ENCODE peak calls at places on chromosomes 1 and 21, in seven cellular contexts. D, T, M, H, P, C and R are unnamed samples.

GRCh38 chr1:210650403-210650802 is 321.7 kb downstream of the HHAT start:
- DNase-seq in T (no peak), P (no peak), M (no peak), C (no peak), D (no peak), H (no peak), R (no peak)

GRCh38 chr1:226983998-226984364 is 43.9 kb downstream of the COQ8A start:
- DNase-seq in C (no peak), H (no peak), T (no peak), D (no peak), M (no peak), P (no peak), R (no peak)

GRCh38 chr21:34878501-34878900 is 170.6 kb downstream of the RUNX1 start:
- DNase-seq in C (no peak), T (no peak), M (no peak), P (peak), H (no peak), D (peak), R (no peak)

GRCh38 chr1:11952455-11953109 is 18.1 kb downstream of the PLOD1 start:
- DNase-seq in D (no peak), C (no peak), M (no peak), P (no peak), T (no peak), H (no peak), R (no peak)

GRCh38 chr1:192516776-192517297 is 58.7 kb upstream of the RGS1 start:
- DNase-seq in C (no peak), T (peak), D (no peak), M (no peak), H (peak), P (no peak), R (no peak)

GRCh38 chr1:17196496-17197180 is 8.3 kb upstream of the PADI1 start:
- DNase-seq in T (no peak), H (no peak), M (no peak), P (no peak), D (no peak), C (no peak), R (no peak)

GRCh38 chr1:228445867-228446584 is 29.4 kb upstream of the TRIM17 start:
- DNase-seq in H (no peak), P (no peak), C (peak), T (no peak), M (no peak), D (peak), R (no peak)

GRCh38 chr21:34579411-34579810 is 35.5 kb downstream of the RCAN1 start:
- DNase-seq in P (no peak), D (no peak), H (no peak), M (no peak), C (no peak), T (no peak), R (no peak)

GRCh38 chr1:41735587-41736290 is 183.0 kb downstream of the HIVEP3 start:
- DNase-seq in M (no peak), H (no peak), T (no peak), P (peak), D (peak), C (no peak), R (no peak)

GRCh38 chr1:117014209-117014608 is 12.6 kb downstream of the CD101 start:
- DNase-seq in T (no peak), D (no peak), P (no peak), M (no peak), H (no peak), C (no peak), R (no peak)

GRCh38 chr1:38000529-38001453 is 4.5 kb downstream of the FHL3 start:
- DNase-seq in M (peak), H (no peak), D (no peak), P (no peak), C (no peak), T (no peak), R (peak)

GRCh38 chr1:172168597-172168872 is 251.9 kb upstream of the C1orf105 start:
- DNase-seq in H (no peak), M (no peak), P (no peak), C (no peak), D (no peak), T (peak), R (no peak)

GRCh38 chr1:239893127-239893731 is 198.5 kb upstream of the FMN2 start:
- DNase-seq in C (no peak), D (peak), T (no peak), M (no peak), H (no peak), P (no peak), R (no peak)

GRCh38 chr1:65339866-65340483 is 30.6 kb downstream of the DNAJC6 start:
- DNase-seq in M (peak), H (no peak), P (no peak), D (no peak), C (no peak), T (no peak), R (no peak)

GRCh38 chr1:184953600-184954219 is 20.6 kb downstream of the NIBAN1 start:
- DNase-seq in T (no peak), H (no peak), D (no peak), P (no peak), M (no peak), C (no peak), R (no peak)

GRCh38 chr1:198328458-198329032 is 171.7 kb downstream of the NEK7 start:
- DNase-seq in T (no peak), H (no peak), D (no peak), P (no peak), M (no peak), C (no peak), R (no peak)

GRCh38 chr1:58852731-58853485 is 69.1 kb upstream of the JUN start:
- DNase-seq in C (no peak), H (no peak), P (no peak), T (no peak), M (no peak), D (no peak), R (no peak)

GRCh38 chr1:201626629-201627275 is 87.8 kb downstream of the NAV1 start:
- DNase-seq in P (no peak), H (no peak), C (no peak), M (no peak), T (no peak), D (no peak), R (no peak)

GRCh38 chr21:41620982-41621381 is 113.0 kb upstream of the TMPRSS2 start:
- DNase-seq in P (no peak), D (no peak), C (no peak), H (no peak), M (no peak), T (no peak), R (no peak)

GRCh38 chr1:247456914-247457638 is 828 bp downstream of the OR2B11 start:
- DNase-seq in T (no peak), P (no peak), C (no peak), H (no peak), D (no peak), M (no peak), R (no peak)

GRCh38 chr1:68571499-68571898 is 74.6 kb upstream of the DEPDC1 start:
- DNase-seq in M (no peak), C (no peak), D (no peak), P (no peak), T (no peak), H (no peak), R (no peak)

GRCh38 chr1:235127774-235128452 is 724 bp downstream of the TOMM20 start:
- DNase-seq in C (no peak), D (peak), T (no peak), M (no peak), H (no peak), P (no peak), R (no peak)

GRCh38 chr21:44352253-44352860 is 1.1 kb upstream of the TRPM2 start:
- DNase-seq in T (no peak), H (no peak), P (no peak), M (no peak), C (no peak), D (no peak), R (no peak)

GRCh38 chr1:181990730-181991129 is 70.8 kb downstream of the ZNF648 start:
- DNase-seq in D (no peak), T (no peak), H (no peak), M (no peak), C (no peak), P (no peak), R (no peak)

GRCh38 chr1:212506666-212507065 is 73.9 kb downstream of the NENF start:
- DNase-seq in T (no peak), H (no peak), C (no peak), D (no peak), M (no peak), P (no peak), R (no peak)

GRCh38 chr1:156076609-156077429 is 5.4 kb downstream of the MEX3A start:
- DNase-seq in D (no peak), C (no peak), T (no peak), P (no peak), M (no peak), H (no peak), R (no peak)

GRCh38 chr1:36561365-36561731 is 78.6 kb upstream of the CSF3R start:
- DNase-seq in C (no peak), M (no peak), T (no peak), P (no peak), H (no peak), D (no peak), R (no peak)

GRCh38 chr1:174812026-174812425 is 187.7 kb upstream of the CACYBP start:
- DNase-seq in M (no peak), T (no peak), D (peak), C (no peak), P (peak), H (no peak), R (no peak)

GRCh38 chr1:114021665-114022099 is 42.4 kb downstream of the OLFML3 start:
- DNase-seq in M (no peak), D (no peak), T (no peak), H (no peak), C (no peak), P (no peak), R (no peak)

GRCh38 chr1:10687142-10687715 is 109.2 kb downstream of the CASZ1 start:
- DNase-seq in C (no peak), T (no peak), M (no peak), D (peak), H (no peak), P (no peak), R (no peak)

GRCh38 chr1:71273326-71273725 is 192.5 kb upstream of the ZRANB2 start:
- DNase-seq in M (no peak), C (no peak), T (no peak), P (no peak), D (no peak), H (no peak), R (no peak)

GRCh38 chr1:75519626-75520025 is 91.3 kb downstream of the SLC44A5 start:
- DNase-seq in T (no peak), P (no peak), H (no peak), M (no peak), C (no peak), D (no peak), R (no peak)

GRCh38 chr1:164575356-164575755 is 16.4 kb downstream of the PBX1 start:
- DNase-seq in H (no peak), M (no peak), T (no peak), D (peak), P (no peak), C (no peak), R (no peak)